ENCODE peak calls at places on chromosomes 3 and 15, in seven cellular contexts. One of them, this sample, is unnamed.
A peak's percentile ranks its signal among the peaks of the same experiment; 100 is the strongest.

GRCh38 chr3:45165497-45166282 is 19.5 kb upstream of the CDCP1 start:
- DNase-seq in neuronal stem cell: no peak
- DNase-seq in IMR-90: no peak
- DNase-seq in H1: no peak
- DNase-seq in mesendoderm: no peak
- DNase-seq in trophoblast cell: no peak
- DNase-seq in H9: no peak
- DNase-seq in this sample: no peak

GRCh38 chr3:65479967-65480366 is 558.8 kb downstream of the MAGI1 start:
- DNase-seq in trophoblast cell: no peak
- DNase-seq in mesendoderm: no peak
- DNase-seq in H1: no peak
- DNase-seq in H9: no peak
- DNase-seq in IMR-90: no peak
- DNase-seq in neuronal stem cell: no peak
- DNase-seq in this sample: peak; percentile 24

GRCh38 chr3:134426660-134427181 is 52.5 kb upstream of the AMOTL2 start:
- DNase-seq in neuronal stem cell: no peak
- DNase-seq in mesendoderm: no peak
- DNase-seq in H1: no peak
- DNase-seq in trophoblast cell: peak; percentile 43
- DNase-seq in H9: no peak
- DNase-seq in IMR-90: peak; percentile 95
- DNase-seq in this sample: peak; percentile 95

GRCh38 chr15:44084728-44085127 is 110.3 kb downstream of the FRMD5 start:
- DNase-seq in trophoblast cell: no peak
- DNase-seq in H9: no peak
- DNase-seq in neuronal stem cell: no peak
- DNase-seq in IMR-90: no peak
- DNase-seq in H1: no peak
- DNase-seq in mesendoderm: no peak
- DNase-seq in this sample: no peak

GRCh38 chr15:93282808-93283207 is 193.8 kb upstream of the RGMA start:
- DNase-seq in trophoblast cell: no peak
- DNase-seq in H9: no peak
- DNase-seq in H1: no peak
- DNase-seq in mesendoderm: no peak
- DNase-seq in IMR-90: no peak
- DNase-seq in neuronal stem cell: no peak
- DNase-seq in this sample: no peak

GRCh38 chr3:68893600-68894239 is 38.6 kb downstream of the TAFA4 start:
- DNase-seq in mesendoderm: peak; percentile 39
- DNase-seq in neuronal stem cell: peak; percentile 36
- DNase-seq in trophoblast cell: peak; percentile 15
- DNase-seq in H1: no peak
- DNase-seq in H9: no peak
- DNase-seq in IMR-90: peak; percentile 44
- DNase-seq in this sample: peak; percentile 50

GRCh38 chr3:146162561-146162960 is 1.6 kb upstream of the PLOD2 start:
- DNase-seq in H1: no peak
- DNase-seq in mesendoderm: no peak
- DNase-seq in neuronal stem cell: no peak
- DNase-seq in trophoblast cell: no peak
- DNase-seq in IMR-90: no peak
- DNase-seq in H9: no peak
- DNase-seq in this sample: no peak

GRCh38 chr15:27989838-27990237 is 109.3 kb downstream of the OCA2 start:
- DNase-seq in mesendoderm: no peak
- DNase-seq in H9: no peak
- DNase-seq in IMR-90: no peak
- DNase-seq in neuronal stem cell: no peak
- DNase-seq in H1: no peak
- DNase-seq in trophoblast cell: no peak
- DNase-seq in this sample: no peak

DNA sequence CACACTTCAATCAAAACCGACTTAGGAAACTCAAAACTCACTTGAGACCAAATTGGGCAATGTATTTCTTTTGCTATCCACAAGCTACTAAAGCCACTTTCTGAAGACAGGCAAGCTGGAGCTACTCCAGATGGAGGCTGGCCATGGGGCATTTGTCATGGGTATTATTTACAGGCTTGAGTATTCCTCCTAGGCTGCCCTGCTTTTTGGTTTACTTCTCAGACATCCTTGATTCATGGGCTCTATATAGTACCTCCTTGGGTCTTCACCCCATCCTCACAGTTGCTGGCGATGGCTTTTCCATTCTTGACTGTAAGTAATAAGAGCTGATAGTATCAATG is 18.6 kb upstream of the SYNM start:
- DNase-seq in trophoblast cell: no peak
- DNase-seq in H1: no peak
- DNase-seq in IMR-90: no peak
- DNase-seq in neuronal stem cell: no peak
- DNase-seq in H9: no peak
- DNase-seq in mesendoderm: no peak
- DNase-seq in this sample: no peak
- H3K23ac ChIP-seq in trophoblast cell: no peak overlapping the region
- H3K23ac ChIP-seq in H1: no peak overlapping the region
- H3K23ac ChIP-seq in IMR-90: no peak overlapping the region
- H3K23ac ChIP-seq in neuronal stem cell: no peak overlapping the region
- H3K23ac ChIP-seq in H9: no peak overlapping the region
- H3K23ac ChIP-seq in mesendoderm: no peak overlapping the region
- H3K23ac ChIP-seq in this sample: no peak overlapping the region

GRCh38 chr3:122969585-122970453 is 57.7 kb downstream of the SEMA5B start:
- DNase-seq in mesendoderm: no peak
- DNase-seq in H9: no peak
- DNase-seq in H1: no peak
- DNase-seq in trophoblast cell: peak; percentile 76
- DNase-seq in IMR-90: peak; percentile 50
- DNase-seq in neuronal stem cell: no peak
- DNase-seq in this sample: no peak

GRCh38 chr3:122964844-122965243 is 62.7 kb downstream of the SEMA5B start:
- DNase-seq in H9: no peak
- DNase-seq in IMR-90: no peak
- DNase-seq in mesendoderm: no peak
- DNase-seq in trophoblast cell: no peak
- DNase-seq in H1: no peak
- DNase-seq in neuronal stem cell: no peak
- DNase-seq in this sample: no peak

GRCh38 chr3:122962149-122962548 is 65.4 kb downstream of the SEMA5B start:
- DNase-seq in trophoblast cell: no peak
- DNase-seq in H1: no peak
- DNase-seq in H9: no peak
- DNase-seq in mesendoderm: no peak
- DNase-seq in neuronal stem cell: no peak
- DNase-seq in IMR-90: no peak
- DNase-seq in this sample: no peak

GRCh38 chr3:122967376-122968164 is 60.0 kb downstream of the SEMA5B start:
- DNase-seq in mesendoderm: no peak
- DNase-seq in trophoblast cell: no peak
- DNase-seq in neuronal stem cell: no peak
- DNase-seq in IMR-90: no peak
- DNase-seq in H1: no peak
- DNase-seq in H9: no peak
- DNase-seq in this sample: no peak

GRCh38 chr3:122966045-122966444 is 61.5 kb downstream of the SEMA5B start:
- DNase-seq in H9: no peak
- DNase-seq in mesendoderm: no peak
- DNase-seq in H1: no peak
- DNase-seq in IMR-90: no peak
- DNase-seq in neuronal stem cell: no peak
- DNase-seq in trophoblast cell: no peak
- DNase-seq in this sample: no peak
- H3K23ac ChIP-seq in H9: no peak overlapping the region
- H3K23ac ChIP-seq in mesendoderm: no peak overlapping the region
- H3K23ac ChIP-seq in H1: no peak overlapping the region
- H3K23ac ChIP-seq in IMR-90: no peak overlapping the region
- H3K23ac ChIP-seq in neuronal stem cell: no peak overlapping the region
- H3K23ac ChIP-seq in trophoblast cell: no peak overlapping the region
- H3K23ac ChIP-seq in this sample: no peak overlapping the region

GRCh38 chr15:77143606-77144005 is 72.7 kb upstream of the TSPAN3 start:
- DNase-seq in mesendoderm: no peak
- DNase-seq in IMR-90: peak; percentile 33
- DNase-seq in H1: no peak
- DNase-seq in neuronal stem cell: no peak
- DNase-seq in H9: no peak
- DNase-seq in trophoblast cell: no peak
- DNase-seq in this sample: peak; percentile 32

GRCh38 chr15:77145370-77145769 is 74.5 kb upstream of the TSPAN3 start:
- DNase-seq in neuronal stem cell: no peak
- DNase-seq in H9: no peak
- DNase-seq in H1: no peak
- DNase-seq in IMR-90: no peak
- DNase-seq in trophoblast cell: no peak
- DNase-seq in mesendoderm: no peak
- DNase-seq in this sample: peak; percentile 9

GRCh38 chr15:77143191-77143590 is 72.3 kb upstream of the TSPAN3 start:
- DNase-seq in IMR-90: no peak
- DNase-seq in mesendoderm: no peak
- DNase-seq in trophoblast cell: no peak
- DNase-seq in H9: no peak
- DNase-seq in H1: no peak
- DNase-seq in neuronal stem cell: no peak
- DNase-seq in this sample: no peak

GRCh38 chr15:77144492-77145070 is 73.7 kb upstream of the TSPAN3 start:
- DNase-seq in trophoblast cell: peak; percentile 47
- DNase-seq in mesendoderm: peak; percentile 53
- DNase-seq in IMR-90: peak; percentile 97
- DNase-seq in H1: no peak
- DNase-seq in H9: no peak
- DNase-seq in neuronal stem cell: no peak
- DNase-seq in this sample: peak; percentile 92

GRCh38 chr15:77144028-77144427 is 73.1 kb upstream of the TSPAN3 start:
- DNase-seq in trophoblast cell: no peak
- DNase-seq in IMR-90: peak; percentile 59
- DNase-seq in H1: no peak
- DNase-seq in H9: no peak
- DNase-seq in neuronal stem cell: no peak
- DNase-seq in mesendoderm: peak; percentile 42
- DNase-seq in this sample: peak; percentile 56
- H3K23ac ChIP-seq in trophoblast cell: no peak overlapping the region
- H3K23ac ChIP-seq in IMR-90: peak overlapping the region; percentile 95
- H3K23ac ChIP-seq in H1: no peak overlapping the region
- H3K23ac ChIP-seq in H9: no peak overlapping the region
- H3K23ac ChIP-seq in neuronal stem cell: no peak overlapping the region
- H3K23ac ChIP-seq in mesendoderm: no peak overlapping the region
- H3K23ac ChIP-seq in this sample: no peak overlapping the region

GRCh38 chr3:132695422-132695821 is 26.8 kb downstream of the NPHP3 start:
- DNase-seq in neuronal stem cell: no peak
- DNase-seq in H1: no peak
- DNase-seq in H9: no peak
- DNase-seq in IMR-90: peak; percentile 13
- DNase-seq in mesendoderm: no peak
- DNase-seq in trophoblast cell: no peak
- DNase-seq in this sample: no peak
- H3K23ac ChIP-seq in neuronal stem cell: no peak overlapping the region
- H3K23ac ChIP-seq in H1: no peak overlapping the region
- H3K23ac ChIP-seq in H9: no peak overlapping the region
- H3K23ac ChIP-seq in IMR-90: no peak overlapping the region
- H3K23ac ChIP-seq in mesendoderm: no peak overlapping the region
- H3K23ac ChIP-seq in trophoblast cell: no peak overlapping the region
- H3K23ac ChIP-seq in this sample: no peak overlapping the region

GRCh38 chr3:161423911-161424522 is 52.7 kb upstream of the SPTSSB start:
- DNase-seq in mesendoderm: peak; percentile 36
- DNase-seq in H1: no peak
- DNase-seq in H9: no peak
- DNase-seq in trophoblast cell: no peak
- DNase-seq in IMR-90: peak; percentile 42
- DNase-seq in neuronal stem cell: peak; percentile 49
- DNase-seq in this sample: peak; percentile 60
- H3K23ac ChIP-seq in mesendoderm: no peak overlapping the region
- H3K23ac ChIP-seq in H1: no peak overlapping the region
- H3K23ac ChIP-seq in H9: no peak overlapping the region
- H3K23ac ChIP-seq in trophoblast cell: no peak overlapping the region
- H3K23ac ChIP-seq in IMR-90: no peak overlapping the region
- H3K23ac ChIP-seq in neuronal stem cell: no peak overlapping the region
- H3K23ac ChIP-seq in this sample: no peak overlapping the region

This sample was measured in mesenchymal stem cell.